ENCODE peak calls at places on chromosomes 5 and 9, in four cellular contexts. B is H7, T is A549, Z is lower lobe of right lung. J is an unnamed sample.

GRCh38 chr9:117414906-117415583 is at the start of gene ASTN2:
- DNase-seq in B (peak), T (no peak), Z (no peak), J (peak)

GRCh38 chr5:756171-756570 is 28.4 kb downstream of the ZDHHC11B start:
- DNase-seq in B (peak), T (no peak), Z (peak), J (no peak)

GRCh38 chr5:83914199-83914598 is 193.5 kb upstream of the HAPLN1 start:
- DNase-seq in B (no peak), T (no peak), Z (no peak), J (no peak)

GRCh38 chr5:91318727-91319126 is 64.4 kb downstream of the ARRDC3 start:
- DNase-seq in B (no peak), T (no peak), Z (peak), J (no peak)

GRCh38 chr5:115686692-115687054 is 60.8 kb upstream of the TMED7 start:
- DNase-seq in B (no peak), T (no peak), Z (no peak), J (no peak)

GRCh38 chr5:123719004-123719403 is 207.0 kb downstream of the CSNK1G3 start:
- DNase-seq in B (no peak), T (no peak), Z (no peak), J (peak)

GRCh38 chr5:179866241-179867078 is 7.8 kb upstream of the MRNIP start:
- DNase-seq in B (peak), T (no peak), Z (no peak), J (no peak)

GRCh38 chr5:75331095-75332090 is 5.6 kb upstream of the HMGCR start:
- DNase-seq in B (no peak), T (no peak), Z (no peak), J (no peak)

GRCh38 chr5:172530835-172531703 is 76.7 kb upstream of the SH3PXD2B start:
- DNase-seq in B (no peak), T (no peak), Z (no peak), J (no peak)

GRCh38 chr9:129394011-129394919 is 216.2 kb upstream of the IER5L start:
- DNase-seq in B (peak), T (no peak), Z (no peak), J (no peak)

GRCh38 chr5:147483961-147484707 is 25.7 kb downstream of the DPYSL3 start:
- DNase-seq in B (no peak), T (no peak), Z (no peak), J (no peak)

GRCh38 chr5:158313739-158314464 is 455.0 kb upstream of the CLINT1 start:
- DNase-seq in B (peak), T (no peak), Z (no peak), J (peak)

GRCh38 chr5:175847503-175847902 is 23.9 kb upstream of the CPLX2 start:
- DNase-seq in B (peak), T (peak), Z (no peak), J (peak)

GRCh38 chr9:130870491-130871381 is 25.9 kb downstream of the QRFP start:
- DNase-seq in B (no peak), T (no peak), Z (no peak), J (no peak)

GRCh38 chr9:99076483-99077171 is 28.3 kb upstream of the TGFBR1 start:
- DNase-seq in B (no peak), T (no peak), Z (no peak), J (peak)

GRCh38 chr9:23820731-23821399 is 5.2 kb downstream of the ELAVL2 start:
- DNase-seq in B (peak), T (no peak), Z (no peak), J (peak)

GRCh38 chr9:91151014-91151740 is 210.5 kb downstream of the AUH start:
- DNase-seq in B (no peak), T (no peak), Z (no peak), J (no peak)

GRCh38 chr9:36149197-36149596 is 12.7 kb downstream of the GLIPR2 start:
- DNase-seq in B (peak), T (no peak), Z (no peak), J (no peak)

GRCh38 chr5:93208156-93208895 is 372.7 kb downstream of the NR2F1-AS1 start:
- DNase-seq in B (no peak), T (no peak), Z (no peak), J (no peak)

GRCh38 chr5:53302524-53302923 is 177.9 kb upstream of the FST start:
- DNase-seq in B (no peak), T (no peak), Z (no peak), J (no peak)

GRCh38 chr5:100546041-100546440 is 10.9 kb downstream of the FAM174A start:
- DNase-seq in B (no peak), T (no peak), Z (no peak), J (no peak)

GRCh38 chr9:101026824-101027223 is 1.7 kb upstream of the PLPPR1 start:
- DNase-seq in B (no peak), T (no peak), Z (no peak), J (no peak)

GRCh38 chr9:87786423-87786822 is 60.5 kb downstream of the CTSL start:
- DNase-seq in B (no peak), T (no peak), Z (no peak), J (no peak)

GRCh38 chr5:17216974-17217325 is 481 bp upstream of the BASP1 start:
- DNase-seq in B (no peak), T (peak), Z (peak), J (peak)

GRCh38 chr9:89603629-89604462 is 966 bp upstream of the GADD45G start:
- DNase-seq in B (peak), T (peak), Z (peak), J (peak)

GRCh38 chr9:133598978-133599377 is 10.2 kb downstream of the FAM163B start:
- DNase-seq in B (no peak), T (no peak), Z (no peak), J (no peak)

GRCh38 chr5:173618927-173619519 is 2.6 kb upstream of the BOD1 start:
- DNase-seq in B (peak), T (peak), Z (no peak), J (peak)

GRCh38 chr5:1246711-1247431 is 21.7 kb downstream of the SLC6A18 start:
- DNase-seq in B (peak), T (peak), Z (no peak), J (peak)

GRCh38 chr5:37721447-37721871 is 118.4 kb downstream of the GDNF start:
- DNase-seq in B (no peak), T (no peak), Z (no peak), J (no peak)

GRCh38 chr5:61966558-61966957 is 339.4 kb upstream of the KIF2A start:
- DNase-seq in B (no peak), T (no peak), Z (no peak), J (peak)

GRCh38 chr5:120923026-120923425 is 458.9 kb downstream of the PRR16 start:
- DNase-seq in B (no peak), T (no peak), Z (no peak), J (no peak)

GRCh38 chr5:36055984-36056383 is 10.7 kb downstream of the UGT3A2 start:
- DNase-seq in B (no peak), T (no peak), Z (no peak), J (no peak)

J was measured in mesendoderm.